ENCODE peak calls at places on chromosome 15, in seven cellular contexts. I is neural crest cell, Q is stomach, T is mesothelial cell of epicardium, M is gastrocnemius medialis, S is left lung, B is RCC 7860. P is an unnamed sample.

GRCh38 chr15:25407950-25408349 is 30.9 kb downstream of the UBE3A start:
- DNase-seq in S (no peak), Q (no peak), M (no peak), I (no peak), T (no peak), B (no peak), P (no peak)

GRCh38 chr15:23566070-23567050 is 886 bp downstream of the MKRN3 start:
- DNase-seq in M (no peak), I (peak; percentile 15), Q (no peak), B (no peak), T (no peak), S (no peak), P (peak; percentile 63)

GRCh38 chr15:72197045-72197459 is 535 bp downstream of the GRAMD2A start:
- DNase-seq in I (no peak), M (no peak), S (no peak), Q (no peak), T (no peak), B (no peak), P (peak; percentile 47)

GRCh38 chr15:88243895-88244787 is 12.4 kb downstream of the NTRK3 start:
- DNase-seq in T (no peak), M (no peak), S (no peak), I (no peak), B (peak; percentile 15), Q (no peak), P (peak; percentile 38)

GRCh38 chr15:100241572-100242479 is 99.9 kb downstream of the ADAMTS17 start:
- DNase-seq in Q (no peak), T (no peak), S (no peak), B (peak; percentile 87), I (no peak), M (no peak), P (peak; percentile 49)

GRCh38 chr15:29090617-29091466 is 178.8 kb downstream of the NSMCE3 start:
- DNase-seq in I (peak; percentile 50), Q (no peak), S (no peak), B (no peak), M (no peak), T (no peak), P (peak; percentile 17)

GRCh38 chr15:91022075-91022831 is at the start of gene VPS33B:
- DNase-seq in I (peak; percentile 77), Q (peak; percentile 85), S (peak; percentile 89), M (peak; percentile 70), T (peak; percentile 41), B (peak; percentile 71), P (peak; percentile 84)

GRCh38 chr15:99172171-99172570 is 67.3 kb downstream of the SYNM start:
- DNase-seq in Q (no peak), T (no peak), M (no peak), I (no peak), S (no peak), B (no peak), P (no peak)

GRCh38 chr15:60442763-60443162 is 36.2 kb downstream of the ICE2 start:
- DNase-seq in B (no peak), M (no peak), I (no peak), T (no peak), S (no peak), Q (no peak), P (peak; percentile 2)

GRCh38 chr15:22884344-22884743 is 45.9 kb downstream of the NIPA2 start:
- DNase-seq in T (no peak), B (no peak), I (no peak), M (no peak), S (no peak), Q (no peak), P (no peak)

GRCh38 chr15:38111070-38111469 is 141.6 kb upstream of the SPRED1 start:
- DNase-seq in I (no peak), T (no peak), M (no peak), S (no peak), B (no peak), Q (no peak), P (no peak)

GRCh38 chr15:41550066-41550805 is 6.2 kb upstream of the RPAP1 start:
- DNase-seq in M (no peak), Q (no peak), I (no peak), T (no peak), S (no peak), B (no peak), P (no peak)

GRCh38 chr15:76108021-76108723 is 48.4 kb downstream of the TMEM266 start:
- DNase-seq in B (no peak), Q (peak; percentile 47), S (no peak), I (no peak), M (no peak), T (no peak), P (no peak)

GRCh38 chr15:33746203-33746602 is 222.1 kb upstream of the CHRM5 start:
- DNase-seq in I (no peak), Q (no peak), B (no peak), S (no peak), M (no peak), T (no peak), P (peak; percentile 23)

GRCh38 chr15:76903251-76903681 is 1.9 kb downstream of the SCAPER start:
- DNase-seq in I (no peak), T (no peak), S (no peak), B (no peak), M (no peak), Q (no peak), P (peak; percentile 41)

GRCh38 chr15:72838311-72838731 is 54.8 kb upstream of the ADPGK start:
- DNase-seq in T (no peak), S (no peak), Q (no peak), M (peak; percentile 65), I (no peak), B (no peak), P (no peak)

GRCh38 chr15:63288778-63289378 is 11.5 kb downstream of the APH1B start:
- DNase-seq in Q (no peak), B (peak; percentile 54), T (no peak), M (no peak), I (no peak), S (no peak), P (peak; percentile 61)

GRCh38 chr15:52528465-52529288 is at the start of gene MYO5A:
- DNase-seq in M (peak; percentile 61), I (peak; percentile 68), B (peak; percentile 61), T (peak; percentile 46), S (peak; percentile 74), Q (peak; percentile 68), P (peak; percentile 85)

GRCh38 chr15:43977072-43977884 is 150.5 kb downstream of the WDR76 start:
- DNase-seq in I (no peak), S (no peak), B (peak; percentile 58), T (no peak), M (no peak), Q (no peak), P (no peak)

GRCh38 chr15:58392141-58392540 is 39.6 kb upstream of the LIPC start:
- DNase-seq in S (no peak), T (no peak), I (no peak), M (no peak), B (no peak), Q (no peak), P (no peak)

GRCh38 chr15:100192092-100192695 is 149.6 kb downstream of the ADAMTS17 start:
- DNase-seq in M (no peak), T (no peak), B (no peak), S (no peak), I (no peak), Q (no peak), P (peak; percentile 72)

GRCh38 chr15:56739964-56740640 is 6.8 kb upstream of the ZNF280D start:
- DNase-seq in B (no peak), S (no peak), T (no peak), Q (no peak), M (no peak), I (no peak), P (no peak)

GRCh38 chr15:93124126-93124525 is 35.1 kb upstream of the RGMA start:
- DNase-seq in M (no peak), Q (no peak), S (no peak), I (no peak), B (no peak), T (no peak), P (no peak)

GRCh38 chr15:74422723-74423442 is 10.9 kb downstream of the SEMA7A start:
- DNase-seq in I (no peak), T (no peak), S (no peak), Q (no peak), M (no peak), B (peak; percentile 97), P (peak; percentile 84)

GRCh38 chr15:39621210-39621609 is 40.3 kb downstream of the THBS1 start:
- DNase-seq in M (no peak), Q (no peak), I (no peak), S (no peak), B (no peak), T (no peak), P (no peak)

GRCh38 chr15:70892912-70893560 is 410 bp downstream of the LRRC49 start:
- DNase-seq in I (no peak), M (no peak), B (peak; percentile 53), Q (no peak), T (no peak), S (no peak), P (peak; percentile 71)

GRCh38 chr15:73881539-73882320 is 8.4 kb downstream of the TBC1D21 start:
- DNase-seq in Q (no peak), B (no peak), T (no peak), I (no peak), M (no peak), S (no peak), P (no peak)

GRCh38 chr15:37017031-37017625 is 83.2 kb downstream of the MEIS2 start:
- DNase-seq in I (no peak), S (no peak), B (no peak), Q (no peak), T (no peak), M (no peak), P (peak; percentile 25)

GRCh38 chr15:69557340-69558137 is 104.9 kb downstream of the RPLP1 start:
- DNase-seq in I (no peak), B (peak; percentile 96), Q (peak; percentile 37), S (peak; percentile 50), M (no peak), T (no peak), P (peak; percentile 95)

GRCh38 chr15:62404194-62404985 is 239.3 kb upstream of the C2CD4B start:
- DNase-seq in Q (no peak), S (no peak), M (no peak), T (no peak), B (no peak), I (no peak), P (no peak)

GRCh38 chr15:26661727-26662126 is 111.1 kb downstream of the GABRB3 start:
- DNase-seq in T (no peak), I (no peak), S (no peak), Q (no peak), M (no peak), B (no peak), P (no peak)

P was measured in epithelial cell of esophagus.